ENCODE peak calls at places on chromosomes 16 and 17, in ten cellular contexts. Z is NAMALWA; V is endodermal cell; L is stimulated activated CD4-positive, alpha-beta T cell treated with anti-CD3 and anti-CD28 coated beads, Interleukin-1b, Interleukin-23, amount 100 ng/mL, for 24 hours; G is ascending aorta; F is retina; T is Calu3; O is cardiac muscle cell; R is NCI-H1436; M is C1 segment of cervical spinal cord. H is an unnamed sample.

GRCh38 chr17:7260601-7261376 is 1.5 kb downstream of the CLDN7 start:
- DNase-seq in Z (no peak), V (peak; percentile 92), L (no peak), G (no peak), F (peak; percentile 69), T (peak; percentile 82), O (peak; percentile 53), R (no peak), M (no peak), H (no peak)

GRCh38 chr16:76654421-76654820 is 377.2 kb downstream of the CNTNAP4 start:
- DNase-seq in Z (no peak), V (no peak), L (no peak), G (no peak), F (no peak), T (no peak), O (no peak), R (no peak), M (no peak), H (no peak)

GRCh38 chr17:60716766-60717165 is 39.1 kb downstream of the BCAS3 start:
- DNase-seq in Z (no peak), V (no peak), L (no peak), G (no peak), F (no peak), T (no peak), O (no peak), R (no peak), M (no peak), H (no peak)

GRCh38 chr17:10772425-10773380 is 31.2 kb downstream of the TMEM238L start:
- DNase-seq in Z (peak; percentile 55), V (peak; percentile 98), L (no peak), G (no peak), F (peak; percentile 36), T (peak; percentile 21), O (peak; percentile 52), R (no peak), M (no peak), H (no peak)

GRCh38 chr17:67902531-67903231 is 77.4 kb downstream of the BPTF start:
- DNase-seq in Z (no peak), V (no peak), L (no peak), G (no peak), F (peak; percentile 26), T (no peak), O (no peak), R (no peak), M (no peak), H (no peak)

GRCh38 chr16:89003831-89004208 is 26.8 kb upstream of the CBFA2T3 start:
- DNase-seq in Z (no peak), V (no peak), L (no peak), G (no peak), F (no peak), T (no peak), O (no peak), R (no peak), M (no peak), H (no peak)

GRCh38 chr17:57433396-57433944 is 177.1 kb downstream of the MSI2 start:
- DNase-seq in Z (no peak), V (no peak), L (no peak), G (no peak), F (peak; percentile 65), T (no peak), O (no peak), R (no peak), M (no peak), H (no peak)

GRCh38 chr16:75116081-75116910 is at the start of gene LDHD:
- DNase-seq in Z (no peak), V (peak; percentile 82), L (no peak), G (peak; percentile 95), F (no peak), T (peak; percentile 89), O (peak; percentile 75), R (peak; percentile 15), M (peak; percentile 80), H (peak; percentile 82)

GRCh38 chr17:8628172-8628571 is 2.4 kb downstream of the MYH10 start:
- DNase-seq in Z (no peak), V (no peak), L (no peak), G (no peak), F (no peak), T (no peak), O (peak; percentile 35), R (no peak), M (no peak), H (no peak)

GRCh38 chr16:2767140-2767731 is 9.8 kb downstream of the ELOB start:
- DNase-seq in Z (no peak), V (no peak), L (no peak), G (no peak), F (no peak), T (no peak), O (no peak), R (no peak), M (no peak), H (no peak)

GRCh38 chr17:58710948-58711552 is 18.6 kb downstream of the RAD51C start:
- DNase-seq in Z (peak; percentile 79), V (peak; percentile 77), L (peak; percentile 40), G (no peak), F (peak; percentile 34), T (peak; percentile 34), O (peak; percentile 70), R (peak; percentile 64), M (no peak), H (peak; percentile 21)

GRCh38 chr16:35364263-35364662 is 1904.9 kb downstream of the TP53TG3F start:
- DNase-seq in Z (no peak), V (no peak), L (no peak), G (no peak), F (no peak), T (no peak), O (no peak), R (no peak), M (no peak), H (no peak)

GRCh38 chr17:33291248-33292183 is 1.6 kb downstream of the ASIC2 start:
- DNase-seq in Z (no peak), V (peak; percentile 91), L (no peak), G (no peak), F (peak; percentile 88), T (no peak), O (peak; percentile 41), R (no peak), M (no peak), H (no peak)

GRCh38 chr16:14249291-14250032 is 178.3 kb downstream of the MRTFB start:
- DNase-seq in Z (peak; percentile 73), V (peak; percentile 79), L (peak; percentile 12), G (no peak), F (peak; percentile 54), T (peak; percentile 54), O (peak; percentile 47), R (peak; percentile 5), M (no peak), H (peak; percentile 25)

GRCh38 chr16:87131996-87132345 is 185.2 kb downstream of the C16orf95 start:
- DNase-seq in Z (no peak), V (no peak), L (no peak), G (no peak), F (peak; percentile 32), T (no peak), O (no peak), R (no peak), M (no peak), H (no peak)

GRCh38 chr17:2108170-2108569 is 53.3 kb downstream of the HIC1 start:
- DNase-seq in Z (no peak), V (no peak), L (no peak), G (no peak), F (no peak), T (no peak), O (no peak), R (no peak), M (no peak), H (no peak)

GRCh38 chr17:29557085-29557697 is 9.6 kb downstream of the ABHD15 start:
- DNase-seq in Z (no peak), V (no peak), L (no peak), G (no peak), F (no peak), T (no peak), O (no peak), R (no peak), M (no peak), H (no peak)